ENCODE peak calls at places on chromosomes 16 and 17, in four cellular contexts. L is stomach, Y is HepG2, J is suprapubic skin. N is an unnamed sample.

GRCh38 chr17:55117063-55117611 is 147.6 kb upstream of the HLF start:
- DNase-seq in L (no peak), Y (no peak), J (no peak), N (no peak)

GRCh38 chr17:81165246-81166032 is at the start of gene PVALEF:
- DNase-seq in L (no peak), Y (peak; percentile 48), J (no peak), N (no peak)

GRCh38 chr16:16021988-16022682 is 72.7 kb downstream of the ABCC1 start:
- DNase-seq in L (peak; percentile 96), Y (peak; percentile 88), J (peak; percentile 96), N (peak; percentile 93)

GRCh38 chr17:306116-306515 is 46.5 kb downstream of the RPH3AL start:
- DNase-seq in L (no peak), Y (no peak), J (no peak), N (no peak)

GRCh38 chr17:1561420-1562177 is 993 bp downstream of the PITPNA start:
- DNase-seq in L (no peak), Y (no peak), J (no peak), N (no peak)

GRCh38 chr16:69482410-69482951 is 58.1 kb downstream of the CYB5B start:
- DNase-seq in L (peak; percentile 37), Y (no peak), J (peak; percentile 89), N (no peak)

GRCh38 chr17:3603119-3603869 is 5.9 kb downstream of the TRPV1 start:
- DNase-seq in L (no peak), Y (no peak), J (no peak), N (no peak)

GRCh38 chr17:28346746-28347246 is 10.5 kb downstream of the POLDIP2 start:
- DNase-seq in L (peak; percentile 72), Y (peak; percentile 69), J (no peak), N (no peak)

GRCh38 chr17:59491353-59492090 is 73.9 kb upstream of the DHX40 start:
- DNase-seq in L (no peak), Y (no peak), J (no peak), N (no peak)

GRCh38 chr16:10182186-10182683 is at the start of gene GRIN2A:
- DNase-seq in L (no peak), Y (no peak), J (no peak), N (no peak)

GRCh38 chr17:69898606-69899005 is 176.4 kb upstream of the KCNJ16 start:
- DNase-seq in L (no peak), Y (no peak), J (no peak), N (no peak)

GRCh38 chr17:8072727-8073461 is 14.6 kb downstream of the ALOX12B start:
- DNase-seq in L (no peak), Y (no peak), J (no peak), N (no peak)

GRCh38 chr16:10250137-10250850 is 68.1 kb upstream of the GRIN2A start:
- DNase-seq in L (no peak), Y (no peak), J (no peak), N (no peak)

DNA sequence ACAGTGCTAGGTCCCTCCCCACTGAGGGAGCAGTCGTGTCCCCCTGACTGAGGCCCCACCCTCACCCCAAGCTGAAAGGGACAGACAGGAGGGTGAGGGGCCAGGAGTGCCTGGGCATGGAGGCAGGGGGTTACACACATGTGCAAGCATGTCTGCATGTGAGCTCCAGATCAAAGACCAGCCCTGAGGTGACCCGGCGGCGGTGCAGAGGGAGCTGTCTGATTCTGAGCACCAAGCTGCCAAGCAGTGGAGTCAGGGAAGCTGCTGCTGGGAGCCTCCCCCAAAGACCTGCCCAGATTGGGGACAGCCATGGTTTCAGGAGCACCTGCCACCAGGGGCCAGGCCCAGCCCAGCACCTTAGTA is 5.5 kb downstream of the DLX3 start:
- DNase-seq in L (no peak), Y (no peak), J (peak; percentile 77), N (no peak)
- TF ChIP-seq POLR2AphosphoS5 in L (no peak), Y (no peak), J (no peak), N (no peak)

GRCh38 chr16:80369559-80369958 is 171.2 kb upstream of the DYNLRB2 start:
- DNase-seq in L (peak; percentile 55), Y (peak; percentile 23), J (no peak), N (peak; percentile 34)
- TF ChIP-seq CTCF in L (no peak), Y (peak; percentile 83), J (peak; percentile 9), N (peak; percentile 33)

DNA sequence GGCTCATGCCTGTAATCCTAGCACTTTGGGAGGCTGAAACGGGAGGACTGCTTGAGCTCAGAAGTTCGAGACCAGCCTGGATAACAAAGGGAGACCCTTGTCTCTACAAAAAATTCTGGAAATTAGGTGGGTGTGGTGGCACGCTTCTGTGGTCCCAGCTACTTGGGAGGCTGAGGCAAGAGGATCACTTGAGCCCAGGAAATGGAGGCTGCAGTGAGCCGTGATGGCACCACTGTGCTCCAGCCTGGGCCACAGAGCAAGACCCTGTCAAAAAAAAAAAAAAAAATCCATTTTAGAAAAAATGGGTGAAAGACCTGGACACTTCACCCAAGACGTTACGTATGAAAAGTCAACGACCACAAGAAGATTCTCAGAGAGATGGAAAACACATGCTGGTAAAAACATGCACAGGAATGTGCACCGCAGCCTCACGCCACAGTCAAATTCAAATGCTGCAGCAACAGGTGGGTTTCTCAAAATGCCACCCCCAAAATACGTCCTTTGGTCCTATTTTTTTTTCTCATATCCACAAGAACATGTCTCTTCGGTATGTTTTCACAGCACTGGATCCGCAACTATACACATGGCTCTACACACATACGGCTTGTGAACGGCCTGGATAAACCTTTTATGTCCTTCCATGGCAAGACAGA is 17.1 kb downstream of the CSNK1D start:
- DNase-seq in L (no peak), Y (no peak), J (no peak), N (no peak)
- TF ChIP-seq POLR2AphosphoS5 in L (no peak), Y (no peak), J (no peak), N (no peak)

DNA sequence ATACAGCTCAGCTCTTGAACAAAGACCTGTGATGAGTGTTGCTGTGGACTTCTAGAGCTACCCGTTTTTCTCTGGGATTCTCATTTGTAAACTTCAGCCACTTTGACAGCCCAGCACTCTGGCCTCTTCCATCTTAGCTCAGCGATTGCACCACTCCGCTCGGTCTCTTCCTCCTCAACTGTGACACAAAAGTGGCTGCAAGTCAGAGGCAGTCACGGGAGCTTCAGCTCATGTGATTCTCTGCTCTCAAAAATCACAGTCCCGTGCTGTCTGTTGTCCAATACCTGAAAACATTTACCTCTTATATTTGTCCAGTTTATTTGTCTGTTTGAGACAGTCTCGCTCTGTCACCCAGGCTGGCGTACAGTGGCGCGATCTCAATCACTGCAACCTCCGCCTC is 75.7 kb upstream of the DNAH17 start:
- DNase-seq in L (no peak), Y (no peak), J (no peak), N (no peak)
- TF ChIP-seq CTCF in L (no peak), Y (no peak), J (no peak), N (no peak)

GRCh38 chr17:44308865-44309264 is 464 bp downstream of the RUNDC3A start:
- DNase-seq in L (no peak), Y (no peak), J (no peak), N (no peak)
- TF ChIP-seq POLR2AphosphoS5 in L (no peak), Y (no peak), J (no peak), N (no peak)

GRCh38 chr16:48901712-48902374 is 291.9 kb upstream of the N4BP1 start:
- DNase-seq in L (no peak), Y (no peak), J (peak; percentile 24), N (no peak)
- TF ChIP-seq CTCF in L (no peak), Y (no peak), J (no peak), N (no peak)

GRCh38 chr16:50547944-50548658 is at the start of gene NKD1:
- DNase-seq in L (peak; percentile 79), Y (peak; percentile 84), J (no peak), N (peak; percentile 74)
- TF ChIP-seq POLR2AphosphoS5 in L (peak; percentile 27), Y (peak; percentile 80), J (no peak), N (peak; percentile 67)

GRCh38 chr17:47823519-47823918 is 1.9 kb upstream of the OSBPL7 start:
- DNase-seq in L (no peak), Y (no peak), J (no peak), N (no peak)

GRCh38 chr17:47820023-47820789 is 1.4 kb downstream of the OSBPL7 start:
- DNase-seq in L (peak; percentile 81), Y (no peak), J (no peak), N (peak; percentile 85)

GRCh38 chr17:47822785-47823184 is 1.2 kb upstream of the OSBPL7 start:
- DNase-seq in L (no peak), Y (no peak), J (no peak), N (no peak)

GRCh38 chr17:47821031-47821423 is 567 bp downstream of the OSBPL7 start:
- DNase-seq in L (no peak), Y (no peak), J (no peak), N (no peak)

DNA sequence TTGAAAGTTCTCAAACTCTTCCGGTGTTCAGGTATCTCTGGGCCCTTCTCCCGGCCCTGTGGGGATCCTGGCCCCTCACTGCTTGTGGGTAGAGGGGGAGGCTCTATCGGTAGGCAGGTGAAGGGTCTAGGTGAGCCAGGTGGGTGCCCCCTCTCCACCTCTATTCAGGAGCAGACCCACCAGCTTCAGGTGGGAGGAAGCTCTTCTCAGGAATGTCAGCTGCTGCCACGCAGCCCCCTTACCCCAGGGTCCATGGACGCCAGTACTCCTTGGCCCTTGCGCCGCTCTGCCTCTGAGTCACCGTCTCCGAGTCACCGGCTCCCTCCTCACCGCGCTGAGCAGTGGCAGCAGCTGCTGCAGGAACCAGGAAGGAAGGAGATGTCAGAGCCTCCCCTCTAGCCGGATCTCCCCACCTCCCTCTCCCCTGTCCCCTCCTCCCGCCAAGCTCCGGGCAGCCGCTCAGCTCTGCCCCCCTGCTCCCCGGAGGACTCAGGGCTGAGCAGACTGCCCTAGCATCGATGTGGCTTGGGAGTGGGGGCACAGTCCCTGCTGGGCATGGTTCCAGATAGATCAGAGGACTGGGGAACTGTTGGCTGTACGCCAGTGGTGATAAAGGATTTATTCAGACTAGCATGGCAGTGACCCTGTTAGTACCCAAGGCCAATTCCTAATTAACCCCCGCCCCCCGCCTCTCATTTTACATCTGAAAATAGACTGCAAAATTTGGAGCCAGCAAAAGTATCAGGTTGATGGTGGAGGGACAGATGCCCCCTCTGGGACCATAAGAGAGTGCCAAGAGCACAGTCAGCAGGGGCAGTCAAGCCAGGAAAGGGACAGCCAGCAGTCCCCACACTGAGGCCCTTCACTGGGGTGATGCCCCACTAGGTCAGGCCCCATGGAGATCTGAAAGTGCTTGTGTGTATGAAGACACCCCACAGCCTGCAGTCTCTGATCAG is at the start of gene OSBPL7:
- DNase-seq in L (peak; percentile 81), Y (peak; percentile 76), J (no peak), N (peak; percentile 84)
- TF ChIP-seq CTCF in L (no peak), Y (peak; percentile 95), J (no peak), N (no peak)

N was measured in transverse colon.